ENCODE peak calls at places on chromosomes 5 and 9, in nine cellular contexts. One of them, this sample, is unnamed.

GRCh38 chr5:136729901-136730355 is 364.6 kb upstream of the TRPC7 start:
- DNase-seq in KBM-7: no peak
- DNase-seq in HT1080: peak; percentile 67
- DNase-seq in GM20000: no peak
- DNase-seq in activated CD4-positive, CD25-positive, alpha-beta regulatory T cell treated with anti-CD3 and anti-CD28 coated beads, Interleukin-2, amount 50 U/mL, for 72 hours: no peak
- DNase-seq in DND-41: no peak
- DNase-seq in hypothalamus: no peak
- DNase-seq in right cardiac atrium: no peak
- DNase-seq in GM23248: peak; percentile 93
- DNase-seq in this sample: no peak

GRCh38 chr9:95273369-95274051 is 44.0 kb downstream of the FANCC start:
- DNase-seq in KBM-7: no peak
- DNase-seq in HT1080: no peak
- DNase-seq in DND-41: no peak
- DNase-seq in GM20000: no peak
- DNase-seq in GM23248: no peak
- DNase-seq in right cardiac atrium: no peak
- DNase-seq in hypothalamus: no peak
- DNase-seq in activated CD4-positive, CD25-positive, alpha-beta regulatory T cell treated with anti-CD3 and anti-CD28 coated beads, Interleukin-2, amount 50 U/mL, for 72 hours: no peak
- DNase-seq in this sample: no peak

GRCh38 chr5:10036136-10036535 is 213.6 kb downstream of the ATPSCKMT start:
- DNase-seq in KBM-7: no peak
- DNase-seq in GM20000: no peak
- DNase-seq in HT1080: peak; percentile 39
- DNase-seq in DND-41: no peak
- DNase-seq in activated CD4-positive, CD25-positive, alpha-beta regulatory T cell treated with anti-CD3 and anti-CD28 coated beads, Interleukin-2, amount 50 U/mL, for 72 hours: no peak
- DNase-seq in right cardiac atrium: no peak
- DNase-seq in hypothalamus: no peak
- DNase-seq in GM23248: peak; percentile 68
- DNase-seq in this sample: no peak

GRCh38 chr9:84266087-84266561 is 74.4 kb downstream of the SLC28A3 start:
- DNase-seq in right cardiac atrium: no peak
- DNase-seq in DND-41: no peak
- DNase-seq in hypothalamus: no peak
- DNase-seq in GM20000: no peak
- DNase-seq in HT1080: peak; percentile 11
- DNase-seq in activated CD4-positive, CD25-positive, alpha-beta regulatory T cell treated with anti-CD3 and anti-CD28 coated beads, Interleukin-2, amount 50 U/mL, for 72 hours: no peak
- DNase-seq in GM23248: no peak
- DNase-seq in KBM-7: peak; percentile 20
- DNase-seq in this sample: no peak

GRCh38 chr9:94714494-94714893 is 12.0 kb upstream of the AOPEP start:
- DNase-seq in activated CD4-positive, CD25-positive, alpha-beta regulatory T cell treated with anti-CD3 and anti-CD28 coated beads, Interleukin-2, amount 50 U/mL, for 72 hours: no peak
- DNase-seq in right cardiac atrium: no peak
- DNase-seq in DND-41: no peak
- DNase-seq in GM23248: peak; percentile 50
- DNase-seq in hypothalamus: no peak
- DNase-seq in HT1080: no peak
- DNase-seq in KBM-7: no peak
- DNase-seq in GM20000: no peak
- DNase-seq in this sample: no peak

GRCh38 chr5:72347801-72348305 is 27.7 kb downstream of the PTCD2 start:
- DNase-seq in KBM-7: no peak
- DNase-seq in activated CD4-positive, CD25-positive, alpha-beta regulatory T cell treated with anti-CD3 and anti-CD28 coated beads, Interleukin-2, amount 50 U/mL, for 72 hours: no peak
- DNase-seq in GM23248: peak; percentile 96
- DNase-seq in HT1080: peak; percentile 89
- DNase-seq in right cardiac atrium: no peak
- DNase-seq in hypothalamus: no peak
- DNase-seq in GM20000: peak; percentile 16
- DNase-seq in DND-41: no peak
- DNase-seq in this sample: no peak

GRCh38 chr5:27388755-27389154 is 350.4 kb upstream of the CDH9 start:
- DNase-seq in GM20000: no peak
- DNase-seq in right cardiac atrium: no peak
- DNase-seq in hypothalamus: no peak
- DNase-seq in HT1080: no peak
- DNase-seq in KBM-7: no peak
- DNase-seq in DND-41: no peak
- DNase-seq in GM23248: no peak
- DNase-seq in activated CD4-positive, CD25-positive, alpha-beta regulatory T cell treated with anti-CD3 and anti-CD28 coated beads, Interleukin-2, amount 50 U/mL, for 72 hours: no peak
- DNase-seq in this sample: no peak

GRCh38 chr5:139651863-139652787 is 4.0 kb downstream of the CXXC5 start:
- DNase-seq in DND-41: peak; percentile 91
- DNase-seq in hypothalamus: peak; percentile 50
- DNase-seq in GM23248: peak; percentile 95
- DNase-seq in GM20000: peak; percentile 95
- DNase-seq in KBM-7: peak; percentile 87
- DNase-seq in right cardiac atrium: peak; percentile 76
- DNase-seq in HT1080: peak; percentile 89
- DNase-seq in activated CD4-positive, CD25-positive, alpha-beta regulatory T cell treated with anti-CD3 and anti-CD28 coated beads, Interleukin-2, amount 50 U/mL, for 72 hours: no peak
- DNase-seq in this sample: no peak

GRCh38 chr9:36120705-36121104 is 15.8 kb upstream of the GLIPR2 start:
- DNase-seq in GM23248: no peak
- DNase-seq in activated CD4-positive, CD25-positive, alpha-beta regulatory T cell treated with anti-CD3 and anti-CD28 coated beads, Interleukin-2, amount 50 U/mL, for 72 hours: no peak
- DNase-seq in GM20000: no peak
- DNase-seq in hypothalamus: no peak
- DNase-seq in DND-41: no peak
- DNase-seq in right cardiac atrium: no peak
- DNase-seq in HT1080: no peak
- DNase-seq in KBM-7: no peak
- DNase-seq in this sample: no peak

GRCh38 chr5:76332620-76333170 is 70.4 kb upstream of the IQGAP2 start:
- DNase-seq in HT1080: no peak
- DNase-seq in KBM-7: no peak
- DNase-seq in GM23248: no peak
- DNase-seq in right cardiac atrium: no peak
- DNase-seq in hypothalamus: no peak
- DNase-seq in activated CD4-positive, CD25-positive, alpha-beta regulatory T cell treated with anti-CD3 and anti-CD28 coated beads, Interleukin-2, amount 50 U/mL, for 72 hours: no peak
- DNase-seq in GM20000: no peak
- DNase-seq in DND-41: no peak
- DNase-seq in this sample: no peak

GRCh38 chr9:3760031-3760430 is 234.2 kb upstream of the RFX3 start:
- DNase-seq in DND-41: no peak
- DNase-seq in GM20000: no peak
- DNase-seq in GM23248: no peak
- DNase-seq in right cardiac atrium: no peak
- DNase-seq in KBM-7: no peak
- DNase-seq in HT1080: no peak
- DNase-seq in hypothalamus: no peak
- DNase-seq in activated CD4-positive, CD25-positive, alpha-beta regulatory T cell treated with anti-CD3 and anti-CD28 coated beads, Interleukin-2, amount 50 U/mL, for 72 hours: no peak
- DNase-seq in this sample: no peak

GRCh38 chr5:140041492-140042421 is 1.3 kb downstream of the NRG2 start:
- DNase-seq in KBM-7: no peak
- DNase-seq in GM20000: peak; percentile 59
- DNase-seq in right cardiac atrium: peak; percentile 53
- DNase-seq in DND-41: no peak
- DNase-seq in HT1080: peak; percentile 91
- DNase-seq in GM23248: peak; percentile 67
- DNase-seq in hypothalamus: peak; percentile 25
- DNase-seq in activated CD4-positive, CD25-positive, alpha-beta regulatory T cell treated with anti-CD3 and anti-CD28 coated beads, Interleukin-2, amount 50 U/mL, for 72 hours: no peak
- DNase-seq in this sample: peak; percentile 46

GRCh38 chr5:56759521-56759920 is 55.8 kb upstream of the MAP3K1 start:
- DNase-seq in GM23248: no peak
- DNase-seq in KBM-7: no peak
- DNase-seq in right cardiac atrium: no peak
- DNase-seq in GM20000: no peak
- DNase-seq in DND-41: no peak
- DNase-seq in HT1080: no peak
- DNase-seq in hypothalamus: no peak
- DNase-seq in activated CD4-positive, CD25-positive, alpha-beta regulatory T cell treated with anti-CD3 and anti-CD28 coated beads, Interleukin-2, amount 50 U/mL, for 72 hours: no peak
- DNase-seq in this sample: no peak

This sample was measured in CD14-positive monocyte.